ENCODE peak calls at places on chromosome 1, in six cellular contexts. M, N, O, R, X and L are unnamed samples.

GRCh38 chr1:171566467-171566866 is 55.6 kb upstream of the MYOCOS start:
- DNase-seq in M (no peak), N (no peak), O (no peak), R (no peak), X (no peak), L (no peak)

GRCh38 chr1:156123356-156124196 is 9.1 kb downstream of the LMNA start:
- DNase-seq in M (peak; percentile 94), N (peak; percentile 99), O (peak; percentile 99), R (peak; percentile 96), X (peak; percentile 96), L (peak; percentile 95)

GRCh38 chr1:160576430-160576829 is 2.9 kb downstream of the CD84 start:
- DNase-seq in M (no peak), N (no peak), O (no peak), R (no peak), X (no peak), L (no peak)

GRCh38 chr1:164155337-164155850 is 403.6 kb upstream of the PBX1 start:
- DNase-seq in M (no peak), N (no peak), O (no peak), R (no peak), X (no peak), L (no peak)

GRCh38 chr1:8138673-8139072 is 112.6 kb upstream of the ERRFI1 start:
- DNase-seq in M (no peak), N (no peak), O (no peak), R (no peak), X (no peak), L (no peak)

GRCh38 chr1:27542463-27543273 is 52.7 kb upstream of the WASF2 start:
- DNase-seq in M (no peak), N (peak; percentile 32), O (no peak), R (no peak), X (peak; percentile 97), L (peak; percentile 49)

GRCh38 chr1:214581785-214582184 is 21.2 kb upstream of the CENPF start:
- DNase-seq in M (no peak), N (no peak), O (no peak), R (no peak), X (no peak), L (no peak)

GRCh38 chr1:219517031-219517430 is 95.9 kb downstream of the ZC3H11B start:
- DNase-seq in M (no peak), N (no peak), O (no peak), R (no peak), X (no peak), L (no peak)

GRCh38 chr1:39672551-39672947 is 642 bp upstream of the NT5C1A start:
- DNase-seq in M (peak; percentile 33), N (no peak), O (no peak), R (no peak), X (no peak), L (no peak)

GRCh38 chr1:94806451-94806861 is 13.7 kb upstream of the SLC44A3 start:
- DNase-seq in M (no peak), N (no peak), O (no peak), R (no peak), X (no peak), L (no peak)

GRCh38 chr1:244341455-244342450 is 110.0 kb downstream of the ADSS2 start:
- DNase-seq in M (peak; percentile 58), N (no peak), O (peak; percentile 50), R (no peak), X (peak; percentile 85), L (peak; percentile 41)

GRCh38 chr1:204286841-204287387 is 72.8 kb downstream of the PLEKHA6 start:
- DNase-seq in M (peak; percentile 69), N (no peak), O (no peak), R (peak; percentile 71), X (peak; percentile 42), L (peak; percentile 35)

GRCh38 chr1:1889090-1889750 is 1.7 kb downstream of the GNB1 start:
- DNase-seq in M (no peak), N (no peak), O (no peak), R (no peak), X (no peak), L (no peak)

GRCh38 chr1:214650664-214651063 is 47.7 kb downstream of the CENPF start:
- DNase-seq in M (no peak), N (no peak), O (no peak), R (no peak), X (no peak), L (no peak)

GRCh38 chr1:39488801-39489566 is 2.5 kb upstream of the BMP8A start:
- DNase-seq in M (no peak), N (no peak), O (no peak), R (no peak), X (no peak), L (no peak)

GRCh38 chr1:966603-967295 is 467 bp downstream of the PLEKHN1 start:
- DNase-seq in M (no peak), N (peak; percentile 26), O (no peak), R (peak; percentile 81), X (peak; percentile 75), L (peak; percentile 85)

GRCh38 chr1:194062526-194062925 is 876.1 kb upstream of the B3GALT2 start:
- DNase-seq in M (no peak), N (no peak), O (no peak), R (no peak), X (no peak), L (no peak)

GRCh38 chr1:28926629-28927441 is 12.5 kb downstream of the EPB41 start:
- DNase-seq in M (no peak), N (no peak), O (no peak), R (no peak), X (peak; percentile 73), L (no peak)

GRCh38 chr1:110336300-110337039 is 2.7 kb upstream of the RBM15 start:
- DNase-seq in M (no peak), N (no peak), O (peak; percentile 25), R (no peak), X (peak; percentile 62), L (peak; percentile 27)